ENCODE peak calls at places on chromosomes 13 and 19, in four cellular contexts. V is K562, O is HCT116, I is H1. L is an unnamed sample.
A peak's percentile ranks its signal among the peaks of the same experiment; 100 is the strongest.

GRCh38 chr19:19900574-19901444 is at the start of gene ZNF93:
- DNase-seq in I (peak; percentile 92), V (peak; percentile 95), O (no peak), L (peak; percentile 97)

GRCh38 chr19:58154679-58155648 is 4.4 kb upstream of the ZNF329 start:
- DNase-seq in I (peak; percentile 100), V (peak; percentile 84), O (no peak), L (peak; percentile 85)

GRCh38 chr19:21109116-21109515 is 27.1 kb downstream of the ZNF714 start:
- DNase-seq in O (no peak), V (no peak), I (no peak), L (no peak)

GRCh38 chr19:11425719-11426457 is 6.8 kb upstream of the RGL3 start:
- DNase-seq in I (peak; percentile 85), O (no peak), V (peak; percentile 71), L (no peak)

GRCh38 chr13:92175330-92175729 is 776.9 kb downstream of the GPC5 start:
- DNase-seq in V (no peak), O (no peak), I (no peak), L (peak; percentile 11)

GRCh38 chr19:39180749-39181148 is 16.0 kb upstream of the NCCRP1 start:
- DNase-seq in O (no peak), I (no peak), V (no peak), L (no peak)

GRCh38 chr13:44713793-44714469 is 137.8 kb upstream of the TSC22D1 start:
- DNase-seq in I (no peak), V (no peak), O (peak; percentile 79), L (peak; percentile 63)

GRCh38 chr19:17949956-17950309 is 17.0 kb upstream of the KCNN1 start:
- DNase-seq in O (no peak), I (peak; percentile 83), V (no peak), L (no peak)

GRCh38 chr19:19645233-19645870 is 1.9 kb upstream of the GMIP start:
- DNase-seq in V (no peak), I (no peak), O (no peak), L (no peak)

GRCh38 chr19:8477889-8478288 is 24.6 kb downstream of the PRAM1 start:
- DNase-seq in V (no peak), I (no peak), O (no peak), L (no peak)

GRCh38 chr19:17260842-17261325 is 3.7 kb downstream of the USHBP1 start:
- DNase-seq in V (peak; percentile 91), I (peak; percentile 95), O (peak; percentile 81), L (peak; percentile 90)

GRCh38 chr19:18763674-18764590 is 27.2 kb downstream of the COMP start:
- DNase-seq in V (peak; percentile 56), I (no peak), O (no peak), L (no peak)

GRCh38 chr13:92843549-92843948 is 383.1 kb upstream of the GPC6 start:
- DNase-seq in I (no peak), V (no peak), O (no peak), L (no peak)

GRCh38 chr13:73693215-73693614 is 441.0 kb downstream of the KLF12 start:
- DNase-seq in O (no peak), V (no peak), I (no peak), L (no peak)

GRCh38 chr13:94209110-94209509 is 270.4 kb downstream of the DCT start:
- DNase-seq in V (no peak), I (no peak), O (no peak), L (no peak)

GRCh38 chr19:32914879-32915278 is 45.3 kb upstream of the SLC7A9 start:
- DNase-seq in I (no peak), O (no peak), V (no peak), L (no peak)

GRCh38 chr13:57829496-57829895 is 198.0 kb downstream of the PCDH17 start:
- DNase-seq in I (no peak), V (no peak), O (no peak), L (no peak)

GRCh38 chr13:45623516-45624090 is 8.1 kb upstream of the ERICH6B start:
- DNase-seq in O (peak; percentile 33), I (no peak), V (peak; percentile 20), L (no peak)

GRCh38 chr13:112510987-112511715 is 76.8 kb downstream of the TUBGCP3 start:
- DNase-seq in I (no peak), V (no peak), O (no peak), L (no peak)

GRCh38 chr13:40164137-40164536 is 502.3 kb downstream of the FOXO1 start:
- DNase-seq in I (no peak), V (no peak), O (no peak), L (no peak)

GRCh38 chr13:101019126-101019525 is 344.5 kb upstream of the TMTC4 start:
- DNase-seq in V (no peak), O (no peak), I (no peak), L (no peak)

GRCh38 chr13:62564770-62565169 is 1149.1 kb upstream of the PCDH20 start:
- DNase-seq in I (no peak), V (no peak), O (no peak), L (no peak)

GRCh38 chr13:26132756-26133155 is 80.9 kb upstream of the SHISA2 start:
- DNase-seq in V (peak; percentile 6), O (no peak), I (no peak), L (peak; percentile 2)

GRCh38 chr13:20359335-20359734 is 127.2 kb upstream of the GJB6 start:
- DNase-seq in I (no peak), V (no peak), O (peak; percentile 6), L (no peak)

GRCh38 chr19:3537438-3538240 is 1.3 kb upstream of the TEKTIP1 start:
- DNase-seq in V (peak; percentile 41), O (no peak), I (no peak), L (no peak)

GRCh38 chr13:42798118-42798517 is 16.7 kb downstream of the FAM216B start:
- DNase-seq in V (no peak), I (no peak), O (no peak), L (no peak)

GRCh38 chr19:47019431-47020041 is at the start of gene NPAS1:
- DNase-seq in V (peak; percentile 66), I (peak; percentile 84), O (no peak), L (no peak)

GRCh38 chr19:47021536-47022139 is 2.0 kb downstream of the NPAS1 start:
- DNase-seq in O (no peak), V (no peak), I (peak; percentile 79), L (no peak)

GRCh38 chr19:47018923-47019322 is 714 bp upstream of the NPAS1 start:
- DNase-seq in O (no peak), V (no peak), I (no peak), L (no peak)

GRCh38 chr19:47020992-47021496 is 1.4 kb downstream of the NPAS1 start:
- DNase-seq in O (no peak), I (peak; percentile 71), V (peak; percentile 55), L (no peak)

DNA sequence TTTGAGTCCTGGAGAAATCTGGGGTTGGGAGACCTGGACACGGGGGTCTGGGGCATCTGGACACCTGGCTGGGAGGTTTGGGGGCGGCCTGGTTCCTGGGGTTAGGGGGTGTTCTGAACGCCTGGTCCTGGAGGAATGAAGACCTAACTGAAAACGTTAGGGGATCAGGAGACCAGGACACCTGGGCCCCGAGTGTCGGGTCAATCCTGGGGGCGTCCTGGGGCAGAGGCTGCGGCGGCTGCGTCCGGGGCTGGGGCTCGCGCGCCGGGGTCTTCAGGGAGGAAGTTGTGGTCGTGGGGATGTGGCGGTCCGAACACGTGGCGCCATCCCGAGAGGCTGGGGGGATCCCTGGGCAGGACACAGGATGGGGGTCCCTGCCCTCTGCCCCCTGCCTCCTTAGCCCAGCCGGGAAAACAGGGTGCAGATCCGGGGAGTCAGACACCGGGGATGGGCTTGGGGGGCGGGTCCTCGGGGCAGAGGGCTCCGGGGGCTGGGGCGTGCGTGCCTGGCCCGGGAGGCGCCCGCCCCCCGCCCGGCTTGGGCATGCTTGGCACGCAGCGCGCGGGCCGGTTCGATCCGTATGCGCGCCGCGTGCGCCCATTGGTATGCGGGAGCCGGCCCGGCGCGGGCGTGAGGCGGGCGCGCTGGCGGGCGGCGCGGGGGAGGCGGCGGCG is 632 bp downstream of the NPAS1 start:
- DNase-seq in V (no peak), O (no peak), I (no peak), L (no peak)
- H3K4me3 ChIP-seq in V (peak overlapping the region; percentile 38), O (peak overlapping the region; percentile 49), I (peak overlapping the region; percentile 69), L (peak overlapping the region; percentile 45)

DNA sequence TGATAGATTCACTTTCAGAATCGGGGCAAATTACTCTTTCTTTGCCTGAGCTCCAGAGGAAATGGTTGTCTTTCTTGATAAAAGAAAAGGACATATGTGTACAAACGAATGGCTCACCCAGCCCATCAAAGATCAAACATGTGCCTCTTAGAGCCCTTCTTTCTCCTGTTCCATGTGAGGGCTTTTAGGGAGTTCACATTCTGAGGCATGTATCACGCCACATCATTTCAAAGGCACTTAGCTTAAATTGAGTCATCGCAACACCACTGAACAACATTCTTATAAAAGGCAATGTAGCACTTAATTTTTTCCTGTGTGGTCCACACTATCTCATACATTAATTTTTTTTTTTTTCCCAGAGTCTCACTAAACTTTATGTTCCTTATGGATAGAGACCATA is 521.0 kb downstream of the SUCLA2 start:
- DNase-seq in I (no peak), O (no peak), V (no peak), L (no peak)
- TF ChIP-seq ZNF274 in I (no peak), O (no peak), V (no peak), L (no peak)

DNA sequence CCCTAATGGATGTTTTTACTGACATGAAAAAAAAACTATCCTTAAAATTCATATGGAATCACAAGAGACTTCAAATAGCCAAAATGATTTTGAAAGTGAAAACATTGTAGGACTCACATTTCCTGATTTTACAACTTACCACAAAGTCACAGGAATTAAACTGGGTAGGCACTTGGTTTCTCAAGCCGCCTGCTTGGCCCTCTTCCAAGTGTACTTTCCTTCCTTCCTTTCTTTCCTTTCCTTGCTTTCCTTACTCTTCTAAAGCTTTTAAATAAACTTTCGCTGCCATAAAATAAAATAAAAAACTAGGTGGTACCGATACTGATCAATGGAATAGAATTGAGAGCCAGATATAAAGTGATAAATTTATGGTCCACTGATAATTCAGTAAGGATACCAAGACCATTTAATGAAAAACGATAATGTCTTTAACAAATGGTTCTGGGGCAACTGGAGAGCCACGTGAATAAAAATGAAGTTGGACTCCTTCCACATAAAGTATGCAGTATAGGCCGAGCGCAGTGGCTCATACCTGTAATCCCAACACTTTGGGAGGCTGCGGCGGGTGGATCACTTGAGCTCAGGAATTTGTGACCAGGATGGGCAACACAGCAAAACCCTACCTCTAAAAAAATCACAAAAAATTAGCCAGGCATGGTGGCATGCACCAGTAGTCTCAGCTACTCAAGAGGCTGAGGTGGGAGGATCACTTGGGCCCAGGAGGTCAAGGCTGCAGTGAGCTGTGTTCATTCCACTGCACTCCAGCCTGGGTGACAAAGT is 20.7 kb upstream of the CD33 start:
- DNase-seq in V (no peak), O (no peak), I (no peak), L (no peak)
- H3K4me3 ChIP-seq in V (no peak overlapping the region), O (no peak overlapping the region), I (no peak overlapping the region), L (no peak overlapping the region)

DNA sequence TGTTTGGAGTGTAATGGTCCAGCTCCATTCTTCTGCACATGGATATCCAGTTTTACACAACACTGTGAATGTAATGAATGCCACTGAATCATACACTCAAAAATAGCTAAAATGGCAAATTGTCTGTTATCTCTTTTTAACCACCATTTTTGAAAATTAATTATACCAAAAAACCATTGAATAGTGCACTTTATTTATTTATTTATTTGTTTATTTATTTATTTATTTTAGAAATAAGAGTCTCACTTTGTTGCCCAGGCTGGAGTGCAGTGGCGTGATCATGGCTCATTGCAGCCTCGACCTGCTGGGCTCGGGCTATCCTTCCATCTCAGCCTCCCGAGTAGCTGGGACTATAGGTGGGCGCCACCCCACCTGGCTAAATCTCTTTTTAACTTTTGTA is 7.3 kb upstream of the CEACAM19 start:
- DNase-seq in V (no peak), O (no peak), I (no peak), L (no peak)
- TF ChIP-seq ZNF274 in V (no peak), O (no peak), I (no peak), L (no peak)

GRCh38 chr19:10105241-10106099 is 692 bp upstream of the PPAN start:
- DNase-seq in V (peak; percentile 17), I (no peak), O (no peak), L (no peak)
- H3K4me3 ChIP-seq in V (peak overlapping the region; percentile 77), I (peak overlapping the region; percentile 95), O (peak overlapping the region; percentile 99), L (no peak overlapping the region)